ENCODE peak calls at places on chromosomes 3 and 15, in eight cellular contexts. J is fibroblast of pulmonary artery, O is omental fat pad, X is RWPE1, G is fibroblast of mammary gland, W is PC-9, S is PC-3, H is right lobe of liver. C is an unnamed sample.

GRCh38 chr3:25119682-25120081 is 308.4 kb upstream of the RARB start:
- DNase-seq in G (no peak), S (no peak), X (no peak), W (no peak), J (no peak), O (no peak), H (no peak), C (no peak)

GRCh38 chr3:195460355-195460754 is 17.5 kb upstream of the ACAP2 start:
- DNase-seq in O (no peak), J (no peak), H (no peak), X (no peak), G (no peak), S (no peak), W (no peak), C (no peak)

GRCh38 chr3:56917740-56918568 is 116.2 kb upstream of the ARHGEF3 start:
- DNase-seq in S (no peak), H (no peak), O (no peak), J (no peak), W (no peak), X (no peak), G (no peak), C (no peak)

GRCh38 chr15:98914626-98915025 is 93.0 kb downstream of the PGPEP1L start:
- DNase-seq in X (peak), H (no peak), G (peak), W (no peak), J (peak), O (no peak), S (peak), C (peak)

GRCh38 chr3:172341482-172342059 is 106.7 kb downstream of the GHSR start:
- DNase-seq in X (peak), O (no peak), H (no peak), W (peak), J (peak), G (peak), S (peak), C (peak)

GRCh38 chr3:55797084-55797483 is 310.0 kb upstream of the WNT5A start:
- DNase-seq in X (no peak), O (no peak), G (no peak), W (no peak), J (no peak), H (no peak), S (no peak), C (peak)

GRCh38 chr3:35422826-35423601 is 216.3 kb upstream of the ARPP21 start:
- DNase-seq in H (no peak), O (no peak), J (peak), W (no peak), X (no peak), G (no peak), S (no peak), C (no peak)

GRCh38 chr15:52121896-52122295 is 9.3 kb upstream of the BCL2L10 start:
- DNase-seq in O (no peak), H (no peak), X (no peak), S (no peak), W (no peak), J (peak), G (no peak), C (no peak)

GRCh38 chr3:144229237-144229830 is 257.7 kb downstream of the DIPK2A start:
- DNase-seq in J (peak), G (no peak), O (no peak), H (peak), W (no peak), X (no peak), S (peak), C (no peak)

GRCh38 chr3:161266731-161267150 is 45.6 kb downstream of the NMD3 start:
- DNase-seq in J (peak), H (no peak), O (no peak), G (peak), S (peak), W (peak), X (peak), C (peak)

GRCh38 chr15:73800662-73801345 is 47.7 kb upstream of the INSYN1 start:
- DNase-seq in H (no peak), S (peak), W (no peak), G (peak), X (peak), J (peak), O (no peak), C (peak)

GRCh38 chr3:42655331-42655888 is 1.9 kb downstream of the ZBTB47 start:
- DNase-seq in W (no peak), J (no peak), X (no peak), G (no peak), S (no peak), H (no peak), O (no peak), C (no peak)

GRCh38 chr3:105527949-105528348 is 161.2 kb downstream of the ALCAM start:
- DNase-seq in X (peak), J (no peak), O (no peak), G (peak), H (no peak), S (peak), W (peak), C (peak)

GRCh38 chr3:69763458-69763857 is 24.2 kb downstream of the MITF start:
- DNase-seq in S (no peak), X (no peak), W (no peak), H (no peak), O (no peak), G (no peak), J (no peak), C (no peak)

GRCh38 chr15:22889146-22889818 is 50.8 kb downstream of the NIPA2 start:
- DNase-seq in S (no peak), W (no peak), X (no peak), J (no peak), O (no peak), G (no peak), H (no peak), C (no peak)
- TF ChIP-seq CTCF in S (no peak), W (no peak), X (no peak), J (no peak), O (no peak), G (no peak), H (no peak), C (no peak)

GRCh38 chr15:65081758-65082157 is 5.2 kb downstream of the KBTBD13 start:
- DNase-seq in J (no peak), W (no peak), O (no peak), G (no peak), X (no peak), S (peak), H (no peak), C (no peak)

GRCh38 chr15:65084500-65085206 is 8.1 kb downstream of the KBTBD13 start:
- DNase-seq in H (peak), S (no peak), X (no peak), W (no peak), J (no peak), G (no peak), O (no peak), C (no peak)

GRCh38 chr15:65085207-65085753 is 8.7 kb downstream of the KBTBD13 start:
- DNase-seq in X (no peak), H (no peak), O (no peak), J (no peak), G (no peak), S (no peak), W (no peak), C (no peak)

GRCh38 chr15:65082303-65082958 is 5.9 kb downstream of the KBTBD13 start:
- DNase-seq in G (no peak), X (no peak), H (no peak), O (no peak), W (no peak), J (no peak), S (peak), C (no peak)

GRCh38 chr15:65083262-65083701 is 6.7 kb downstream of the KBTBD13 start:
- DNase-seq in H (no peak), J (peak), S (no peak), X (no peak), G (peak), W (no peak), O (no peak), C (peak)
- TF ChIP-seq CTCF in H (no peak), J (peak), S (no peak), X (no peak), G (peak), W (no peak), O (no peak), C (peak)

GRCh38 chr3:182257361-182257760 is 535.9 kb upstream of the ATP11B start:
- DNase-seq in G (no peak), O (no peak), J (no peak), S (no peak), H (no peak), X (no peak), W (peak), C (no peak)

GRCh38 chr3:182255095-182255600 is 538.2 kb upstream of the ATP11B start:
- DNase-seq in X (no peak), O (no peak), S (no peak), J (no peak), W (no peak), H (no peak), G (no peak), C (no peak)

GRCh38 chr3:182259579-182259978 is 533.7 kb upstream of the ATP11B start:
- DNase-seq in J (no peak), W (peak), G (peak), O (no peak), H (no peak), X (no peak), S (no peak), C (no peak)

GRCh38 chr3:182261084-182261483 is 532.2 kb upstream of the ATP11B start:
- DNase-seq in O (no peak), S (no peak), H (no peak), W (peak), X (no peak), G (no peak), J (no peak), C (no peak)

GRCh38 chr3:182258538-182259177 is 534.6 kb upstream of the ATP11B start:
- DNase-seq in S (peak), W (peak), X (peak), G (peak), H (no peak), J (peak), O (no peak), C (peak)
- TF ChIP-seq CTCF in S (peak), W (peak), X (peak), G (peak), H (peak), J (peak), O (no peak), C (no peak)

GRCh38 chr15:56739964-56740640 is 6.8 kb upstream of the ZNF280D start:
- DNase-seq in G (peak), H (no peak), S (peak), X (no peak), W (no peak), O (no peak), J (no peak), C (no peak)
- TF ChIP-seq CTCF in G (peak), H (no peak), S (peak), X (no peak), W (no peak), O (no peak), J (peak), C (no peak)

GRCh38 chr3:58249358-58250092 is 11.9 kb downstream of the ABHD6 start:
- DNase-seq in G (peak), X (no peak), O (no peak), W (no peak), H (peak), S (no peak), J (peak), C (no peak)
- TF ChIP-seq CTCF in G (peak), X (no peak), O (no peak), W (no peak), H (peak), S (peak), J (peak), C (peak)

GRCh38 chr3:53046171-53047170 is 598 bp upstream of the SFMBT1 start:
- DNase-seq in S (no peak), J (peak), G (peak), H (peak), X (peak), W (no peak), O (no peak), C (peak)
- TF ChIP-seq CTCF in S (no peak), J (peak), G (no peak), H (peak), X (peak), W (no peak), O (no peak), C (peak)

GRCh38 chr3:154728285-154728684 is 298.3 kb upstream of the GPR149 start:
- DNase-seq in S (no peak), J (no peak), O (no peak), W (no peak), X (no peak), G (no peak), H (no peak), C (no peak)

GRCh38 chr3:154730221-154730620 is 300.2 kb upstream of the GPR149 start:
- DNase-seq in O (no peak), S (no peak), H (no peak), J (peak), X (no peak), W (no peak), G (peak), C (no peak)
- TF ChIP-seq CTCF in O (no peak), S (no peak), H (no peak), J (no peak), X (no peak), W (peak), G (no peak), C (no peak)